ENCODE peak calls at places on chromosomes 13 and 19, in five cellular contexts. J is adrenal gland, V is keratinocyte, C is left ventricle myocardium inferior, S is colonic mucosa. T is an unnamed sample.

GRCh38 chr19:9406798-9407352 is 28.5 kb downstream of the ZNF266 start:
- DNase-seq in J (peak), V (peak), C (peak), S (peak), T (peak)

GRCh38 chr19:1066251-1066747 is 668 bp upstream of the ARHGAP45 start:
- DNase-seq in J (no peak), V (no peak), C (no peak), S (peak), T (no peak)

GRCh38 chr13:37058801-37059135 is 720 bp downstream of the SUPT20H start:
- DNase-seq in J (peak), V (no peak), C (no peak), S (peak), T (peak)

GRCh38 chr19:39276740-39277139 is 8.5 kb downstream of the IFNL2 start:
- DNase-seq in J (no peak), V (no peak), C (no peak), S (no peak), T (no peak)

GRCh38 chr13:94454906-94455305 is 24.6 kb downstream of the DCT start:
- DNase-seq in J (no peak), V (no peak), C (no peak), S (no peak), T (no peak)

GRCh38 chr13:26759907-26760834 is at the start of gene GPR12:
- DNase-seq in J (no peak), V (no peak), C (no peak), S (no peak), T (no peak)

GRCh38 chr13:33686772-33687480 is 131.0 kb upstream of the RFC3 start:
- DNase-seq in J (no peak), V (no peak), C (no peak), S (no peak), T (no peak)

GRCh38 chr13:62625214-62625613 is 1209.6 kb upstream of the PCDH20 start:
- DNase-seq in J (no peak), V (no peak), C (no peak), S (no peak), T (no peak)

GRCh38 chr19:24033962-24034342 is 53.0 kb upstream of the ZNF254 start:
- DNase-seq in J (peak), V (no peak), C (peak), S (peak), T (peak)

GRCh38 chr13:41603917-41604316 is 146.6 kb downstream of the RGCC start:
- DNase-seq in J (peak), V (peak), C (no peak), S (no peak), T (peak)

GRCh38 chr13:100951031-100951430 is 276.4 kb upstream of the TMTC4 start:
- DNase-seq in J (no peak), V (no peak), C (no peak), S (no peak), T (peak)

GRCh38 chr13:77544765-77545316 is 9.3 kb downstream of the SCEL start:
- DNase-seq in J (no peak), V (no peak), C (no peak), S (no peak), T (no peak)
- H3K4me3 ChIP-seq in J (no peak), V (no peak), C (no peak), S (no peak), T (no peak)

GRCh38 chr19:2685204-2685704 is 17.2 kb downstream of the GNG7 start:
- DNase-seq in J (no peak), V (no peak), C (no peak), S (no peak), T (no peak)

GRCh38 chr19:2678043-2678671 is 24.3 kb downstream of the GNG7 start:
- DNase-seq in J (no peak), V (no peak), C (no peak), S (no peak), T (no peak)

GRCh38 chr19:2683430-2683995 is 19.0 kb downstream of the GNG7 start:
- DNase-seq in J (no peak), V (no peak), C (no peak), S (no peak), T (no peak)

GRCh38 chr19:2679439-2679838 is 23.1 kb downstream of the GNG7 start:
- DNase-seq in J (no peak), V (no peak), C (no peak), S (no peak), T (no peak)

DNA sequence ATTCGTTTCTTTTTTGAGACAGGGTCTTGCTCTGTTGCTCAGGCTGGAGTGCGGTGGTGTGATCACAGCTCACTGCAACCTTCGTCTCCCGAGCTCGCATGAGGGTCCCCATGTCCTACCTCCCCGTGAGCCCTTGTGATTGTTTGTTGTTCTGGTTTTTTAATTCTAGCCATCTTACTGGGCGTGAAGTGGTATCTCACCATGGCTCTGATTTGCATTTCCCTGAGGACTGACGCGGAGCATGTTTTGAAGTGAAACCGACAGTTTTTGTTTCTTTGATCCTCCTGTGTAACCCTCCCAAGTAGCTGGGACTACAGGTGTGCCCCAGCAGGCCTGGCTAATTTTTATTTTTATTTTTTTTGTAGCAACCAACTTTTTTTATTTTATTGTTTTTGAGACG is 21.7 kb downstream of the GNG7 start:
- DNase-seq in J (no peak), V (no peak), C (no peak), S (no peak), T (no peak)
- H3K4me3 ChIP-seq in J (no peak), V (no peak), C (no peak), S (no peak), T (no peak)

GRCh38 chr13:19888799-19889198 is 25.4 kb upstream of the ZMYM5 start:
- DNase-seq in J (no peak), V (no peak), C (no peak), S (no peak), T (no peak)

DNA sequence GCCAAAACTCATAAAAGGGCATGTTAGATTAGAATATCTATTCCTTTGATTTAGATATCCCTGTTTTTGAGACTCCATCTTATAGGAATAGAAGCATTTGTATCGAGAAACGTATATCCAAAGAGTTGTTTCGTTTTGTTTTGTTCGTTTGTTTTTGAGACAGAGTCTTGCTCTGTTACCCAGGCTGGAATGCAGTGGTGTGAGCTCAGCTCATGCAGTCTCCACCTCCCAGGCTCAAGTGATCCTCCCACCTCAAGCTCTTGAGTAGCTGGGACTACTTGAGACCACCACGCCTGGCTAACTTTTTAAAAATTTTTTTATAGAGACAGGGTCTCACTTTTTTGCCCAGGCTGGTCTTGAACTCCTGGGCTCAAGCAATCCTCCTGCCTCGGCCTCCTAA is 26.6 kb upstream of the ZMYM5 start:
- DNase-seq in J (no peak), V (no peak), C (no peak), S (no peak), T (peak)
- H3K4me3 ChIP-seq in J (no peak), V (no peak), C (no peak), S (no peak), T (no peak)

GRCh38 chr13:48493851-48494250 is 39.0 kb downstream of the RCBTB2 start:
- DNase-seq in J (no peak), V (no peak), C (no peak), S (no peak), T (no peak)
- H3K4me3 ChIP-seq in J (no peak), V (no peak), C (no peak), S (no peak), T (no peak)

GRCh38 chr19:41307954-41308449 is 2.0 kb upstream of the CCDC97 start:
- DNase-seq in J (no peak), V (no peak), C (no peak), S (no peak), T (no peak)

GRCh38 chr19:41307090-41307875 is 2.7 kb upstream of the CCDC97 start:
- DNase-seq in J (no peak), V (no peak), C (no peak), S (no peak), T (no peak)

GRCh38 chr19:41304706-41305483 is 5.1 kb upstream of the CCDC97 start:
- DNase-seq in J (no peak), V (no peak), C (no peak), S (no peak), T (no peak)

GRCh38 chr19:41305923-41306322 is 4.0 kb upstream of the CCDC97 start:
- DNase-seq in J (no peak), V (no peak), C (no peak), S (no peak), T (no peak)

GRCh38 chr19:41306394-41306793 is 3.6 kb upstream of the CCDC97 start:
- DNase-seq in J (no peak), V (no peak), C (no peak), S (no peak), T (no peak)
- H3K4me3 ChIP-seq in J (no peak), V (no peak), C (no peak), S (no peak), T (no peak)

GRCh38 chr19:18484992-18485391 is 36.9 kb downstream of the ELL start:
- DNase-seq in J (no peak), V (no peak), C (no peak), S (no peak), T (no peak)
- H3K4me3 ChIP-seq in J (no peak), V (no peak), C (no peak), S (no peak), T (no peak)